ENCODE peak calls at places on chromosomes 1 and 21, in ten cellular contexts. One of them, this sample, is unnamed.

GRCh38 chr1:13749543-13750307 is 49.7 kb downstream of the PRDM2 start:
- DNase-seq in fibroblast of the aortic adventitia: peak
- DNase-seq in adrenal gland: peak
- DNase-seq in dorsolateral prefrontal cortex: no peak
- DNase-seq in Panc1: no peak
- DNase-seq in WERI-Rb-1: no peak
- DNase-seq in tibial nerve: peak
- DNase-seq in CD8-positive, alpha-beta T cell: peak
- DNase-seq in thoracic aorta: peak
- DNase-seq in transverse colon: peak
- DNase-seq in this sample: peak

GRCh38 chr1:1759456-1760344 is 18.6 kb downstream of the NADK start:
- DNase-seq in tibial nerve: no peak
- DNase-seq in fibroblast of the aortic adventitia: no peak
- DNase-seq in transverse colon: peak
- DNase-seq in WERI-Rb-1: no peak
- DNase-seq in dorsolateral prefrontal cortex: no peak
- DNase-seq in CD8-positive, alpha-beta T cell: no peak
- DNase-seq in adrenal gland: peak
- DNase-seq in Panc1: no peak
- DNase-seq in thoracic aorta: no peak
- DNase-seq in this sample: no peak

GRCh38 chr1:236734141-236734765 is 48.0 kb downstream of the ACTN2 start:
- DNase-seq in CD8-positive, alpha-beta T cell: no peak
- DNase-seq in transverse colon: no peak
- DNase-seq in WERI-Rb-1: no peak
- DNase-seq in tibial nerve: no peak
- DNase-seq in dorsolateral prefrontal cortex: no peak
- DNase-seq in thoracic aorta: no peak
- DNase-seq in Panc1: no peak
- DNase-seq in fibroblast of the aortic adventitia: no peak
- DNase-seq in adrenal gland: no peak
- DNase-seq in this sample: peak

GRCh38 chr21:41868062-41868710 is 11.0 kb downstream of the PRDM15 start:
- DNase-seq in transverse colon: peak
- DNase-seq in adrenal gland: no peak
- DNase-seq in thoracic aorta: no peak
- DNase-seq in CD8-positive, alpha-beta T cell: no peak
- DNase-seq in dorsolateral prefrontal cortex: no peak
- DNase-seq in fibroblast of the aortic adventitia: no peak
- DNase-seq in Panc1: no peak
- DNase-seq in tibial nerve: no peak
- DNase-seq in WERI-Rb-1: no peak
- DNase-seq in this sample: no peak

GRCh38 chr21:29347274-29347681 is 48.6 kb downstream of the BACH1 start:
- DNase-seq in tibial nerve: peak
- DNase-seq in transverse colon: peak
- DNase-seq in Panc1: no peak
- DNase-seq in dorsolateral prefrontal cortex: no peak
- DNase-seq in fibroblast of the aortic adventitia: no peak
- DNase-seq in thoracic aorta: no peak
- DNase-seq in WERI-Rb-1: peak
- DNase-seq in CD8-positive, alpha-beta T cell: no peak
- DNase-seq in adrenal gland: no peak
- DNase-seq in this sample: no peak

GRCh38 chr21:31282095-31282709 is 61.9 kb downstream of the TIAM1 start:
- DNase-seq in thoracic aorta: no peak
- DNase-seq in CD8-positive, alpha-beta T cell: no peak
- DNase-seq in fibroblast of the aortic adventitia: peak
- DNase-seq in dorsolateral prefrontal cortex: no peak
- DNase-seq in WERI-Rb-1: no peak
- DNase-seq in Panc1: peak
- DNase-seq in adrenal gland: peak
- DNase-seq in transverse colon: peak
- DNase-seq in tibial nerve: peak
- DNase-seq in this sample: peak

GRCh38 chr21:15495965-15496364 is 233.8 kb upstream of the USP25 start:
- DNase-seq in Panc1: no peak
- DNase-seq in fibroblast of the aortic adventitia: peak
- DNase-seq in thoracic aorta: no peak
- DNase-seq in WERI-Rb-1: no peak
- DNase-seq in CD8-positive, alpha-beta T cell: no peak
- DNase-seq in transverse colon: no peak
- DNase-seq in tibial nerve: no peak
- DNase-seq in dorsolateral prefrontal cortex: no peak
- DNase-seq in adrenal gland: no peak
- DNase-seq in this sample: peak

GRCh38 chr1:45926302-45926701 is 122.9 kb downstream of the MAST2 start:
- DNase-seq in dorsolateral prefrontal cortex: no peak
- DNase-seq in tibial nerve: no peak
- DNase-seq in adrenal gland: no peak
- DNase-seq in WERI-Rb-1: peak
- DNase-seq in thoracic aorta: no peak
- DNase-seq in transverse colon: no peak
- DNase-seq in fibroblast of the aortic adventitia: no peak
- DNase-seq in Panc1: no peak
- DNase-seq in CD8-positive, alpha-beta T cell: no peak
- DNase-seq in this sample: no peak

GRCh38 chr1:117009132-117009531 is 7.6 kb downstream of the CD101 start:
- DNase-seq in thoracic aorta: no peak
- DNase-seq in WERI-Rb-1: no peak
- DNase-seq in transverse colon: no peak
- DNase-seq in dorsolateral prefrontal cortex: no peak
- DNase-seq in Panc1: no peak
- DNase-seq in CD8-positive, alpha-beta T cell: peak
- DNase-seq in fibroblast of the aortic adventitia: peak
- DNase-seq in tibial nerve: no peak
- DNase-seq in adrenal gland: no peak
- DNase-seq in this sample: peak

GRCh38 chr1:168135982-168136708 is 585 bp downstream of the GPR161 start:
- DNase-seq in fibroblast of the aortic adventitia: peak
- DNase-seq in CD8-positive, alpha-beta T cell: peak
- DNase-seq in Panc1: no peak
- DNase-seq in dorsolateral prefrontal cortex: no peak
- DNase-seq in tibial nerve: no peak
- DNase-seq in thoracic aorta: no peak
- DNase-seq in WERI-Rb-1: peak
- DNase-seq in adrenal gland: peak
- DNase-seq in transverse colon: peak
- DNase-seq in this sample: peak

GRCh38 chr1:19765623-19766022 is 34.1 kb downstream of the TMCO4 start:
- DNase-seq in transverse colon: no peak
- DNase-seq in fibroblast of the aortic adventitia: peak
- DNase-seq in dorsolateral prefrontal cortex: no peak
- DNase-seq in Panc1: no peak
- DNase-seq in WERI-Rb-1: no peak
- DNase-seq in adrenal gland: no peak
- DNase-seq in CD8-positive, alpha-beta T cell: no peak
- DNase-seq in thoracic aorta: no peak
- DNase-seq in tibial nerve: no peak
- DNase-seq in this sample: peak

GRCh38 chr1:15358565-15359133 is 51.0 kb upstream of the EFHD2 start:
- DNase-seq in dorsolateral prefrontal cortex: no peak
- DNase-seq in thoracic aorta: no peak
- DNase-seq in Panc1: no peak
- DNase-seq in transverse colon: peak
- DNase-seq in tibial nerve: no peak
- DNase-seq in WERI-Rb-1: no peak
- DNase-seq in adrenal gland: no peak
- DNase-seq in CD8-positive, alpha-beta T cell: no peak
- DNase-seq in fibroblast of the aortic adventitia: no peak
- DNase-seq in this sample: no peak

GRCh38 chr1:207806531-207807394 is 54.9 kb downstream of the CD46 start:
- DNase-seq in tibial nerve: no peak
- DNase-seq in transverse colon: no peak
- DNase-seq in fibroblast of the aortic adventitia: no peak
- DNase-seq in thoracic aorta: no peak
- DNase-seq in CD8-positive, alpha-beta T cell: no peak
- DNase-seq in dorsolateral prefrontal cortex: no peak
- DNase-seq in adrenal gland: no peak
- DNase-seq in Panc1: no peak
- DNase-seq in WERI-Rb-1: peak
- DNase-seq in this sample: no peak

GRCh38 chr21:28580585-28580984 is 412.1 kb downstream of the LTN1 start:
- DNase-seq in adrenal gland: no peak
- DNase-seq in transverse colon: no peak
- DNase-seq in WERI-Rb-1: no peak
- DNase-seq in dorsolateral prefrontal cortex: no peak
- DNase-seq in fibroblast of the aortic adventitia: no peak
- DNase-seq in CD8-positive, alpha-beta T cell: no peak
- DNase-seq in tibial nerve: no peak
- DNase-seq in thoracic aorta: no peak
- DNase-seq in Panc1: no peak
- DNase-seq in this sample: no peak

GRCh38 chr1:167808104-167808503 is 86.3 kb downstream of the MPZL1 start:
- DNase-seq in tibial nerve: no peak
- DNase-seq in dorsolateral prefrontal cortex: no peak
- DNase-seq in fibroblast of the aortic adventitia: peak
- DNase-seq in CD8-positive, alpha-beta T cell: no peak
- DNase-seq in WERI-Rb-1: no peak
- DNase-seq in thoracic aorta: no peak
- DNase-seq in adrenal gland: no peak
- DNase-seq in transverse colon: no peak
- DNase-seq in Panc1: no peak
- DNase-seq in this sample: no peak

GRCh38 chr1:103307751-103308150 is 199.4 kb upstream of the COL11A1 start:
- DNase-seq in transverse colon: no peak
- DNase-seq in thoracic aorta: no peak
- DNase-seq in Panc1: no peak
- DNase-seq in dorsolateral prefrontal cortex: no peak
- DNase-seq in tibial nerve: no peak
- DNase-seq in CD8-positive, alpha-beta T cell: no peak
- DNase-seq in adrenal gland: no peak
- DNase-seq in WERI-Rb-1: no peak
- DNase-seq in fibroblast of the aortic adventitia: no peak
- DNase-seq in this sample: no peak

GRCh38 chr1:165635329-165635728 is 4.3 kb downstream of the MGST3 start:
- DNase-seq in transverse colon: no peak
- DNase-seq in fibroblast of the aortic adventitia: no peak
- DNase-seq in CD8-positive, alpha-beta T cell: no peak
- DNase-seq in dorsolateral prefrontal cortex: no peak
- DNase-seq in Panc1: no peak
- DNase-seq in adrenal gland: no peak
- DNase-seq in tibial nerve: no peak
- DNase-seq in WERI-Rb-1: no peak
- DNase-seq in thoracic aorta: no peak
- DNase-seq in this sample: peak

DNA sequence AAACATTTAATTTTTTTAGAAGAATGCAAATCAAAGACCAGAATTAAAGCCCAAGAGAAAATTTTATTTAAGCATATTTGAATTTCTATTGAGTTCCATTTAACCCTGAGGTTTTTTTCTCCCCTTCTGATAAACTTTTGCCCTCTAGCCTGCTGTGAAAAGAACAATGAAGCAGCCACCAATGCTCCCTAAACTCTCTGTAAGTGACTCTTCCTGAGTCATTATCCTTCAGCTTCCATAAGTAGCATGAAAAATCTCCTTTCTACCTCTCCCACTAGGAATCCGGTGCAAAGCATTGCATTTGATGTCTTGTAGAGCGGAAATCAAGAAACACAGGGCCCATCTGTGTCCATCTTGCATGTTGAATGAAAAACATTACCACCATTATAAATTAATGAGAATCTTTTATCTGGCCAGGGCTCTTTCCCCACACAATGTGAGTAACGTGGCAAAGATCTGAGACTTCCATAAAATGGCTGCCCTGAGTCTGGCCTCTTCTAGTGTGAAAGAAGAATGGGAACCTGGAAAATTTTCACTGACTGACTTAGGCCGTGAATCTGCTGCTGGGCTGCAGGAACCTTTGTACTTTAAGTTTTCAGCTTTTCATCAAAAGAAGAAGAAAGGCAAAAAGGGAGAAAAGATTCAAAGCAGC is 324.4 kb downstream of the ADGRL2 start:
- DNase-seq in dorsolateral prefrontal cortex: no peak
- DNase-seq in tibial nerve: no peak
- DNase-seq in WERI-Rb-1: no peak
- DNase-seq in thoracic aorta: no peak
- DNase-seq in fibroblast of the aortic adventitia: no peak
- DNase-seq in CD8-positive, alpha-beta T cell: no peak
- DNase-seq in transverse colon: no peak
- DNase-seq in Panc1: no peak
- DNase-seq in adrenal gland: no peak
- DNase-seq in this sample: no peak
- TF ChIP-seq CTCF in dorsolateral prefrontal cortex: no peak
- TF ChIP-seq CTCF in tibial nerve: no peak
- TF ChIP-seq CTCF in WERI-Rb-1: no peak
- TF ChIP-seq CTCF in thoracic aorta: no peak
- TF ChIP-seq CTCF in fibroblast of the aortic adventitia: no peak
- TF ChIP-seq CTCF in CD8-positive, alpha-beta T cell: no peak
- TF ChIP-seq CTCF in transverse colon: no peak
- TF ChIP-seq CTCF in Panc1: no peak
- TF ChIP-seq CTCF in adrenal gland: no peak
- TF ChIP-seq CTCF in this sample: no peak

GRCh38 chr21:45957551-45957950 is 24.0 kb upstream of the COL6A1 start:
- DNase-seq in CD8-positive, alpha-beta T cell: no peak
- DNase-seq in adrenal gland: no peak
- DNase-seq in Panc1: no peak
- DNase-seq in tibial nerve: no peak
- DNase-seq in thoracic aorta: no peak
- DNase-seq in transverse colon: no peak
- DNase-seq in fibroblast of the aortic adventitia: no peak
- DNase-seq in WERI-Rb-1: no peak
- DNase-seq in dorsolateral prefrontal cortex: no peak
- DNase-seq in this sample: no peak
- H3K4me3 ChIP-seq in CD8-positive, alpha-beta T cell: no peak
- H3K4me3 ChIP-seq in adrenal gland: no peak
- H3K4me3 ChIP-seq in Panc1: no peak
- H3K4me3 ChIP-seq in tibial nerve: no peak
- H3K4me3 ChIP-seq in thoracic aorta: peak
- H3K4me3 ChIP-seq in transverse colon: no peak
- H3K4me3 ChIP-seq in fibroblast of the aortic adventitia: no peak
- H3K4me3 ChIP-seq in WERI-Rb-1: no peak
- H3K4me3 ChIP-seq in dorsolateral prefrontal cortex: no peak
- H3K4me3 ChIP-seq in this sample: no peak

GRCh38 chr21:25350056-25350455 is 257.2 kb downstream of the MRPL39 start:
- DNase-seq in WERI-Rb-1: peak
- DNase-seq in dorsolateral prefrontal cortex: no peak
- DNase-seq in Panc1: no peak
- DNase-seq in tibial nerve: no peak
- DNase-seq in fibroblast of the aortic adventitia: peak
- DNase-seq in CD8-positive, alpha-beta T cell: no peak
- DNase-seq in adrenal gland: peak
- DNase-seq in transverse colon: no peak
- DNase-seq in thoracic aorta: no peak
- DNase-seq in this sample: peak
- TF ChIP-seq CTCF in WERI-Rb-1: peak
- TF ChIP-seq CTCF in dorsolateral prefrontal cortex: no peak
- TF ChIP-seq CTCF in Panc1: peak
- TF ChIP-seq CTCF in tibial nerve: no peak
- TF ChIP-seq CTCF in fibroblast of the aortic adventitia: peak
- TF ChIP-seq CTCF in CD8-positive, alpha-beta T cell: no peak
- TF ChIP-seq CTCF in adrenal gland: peak
- TF ChIP-seq CTCF in transverse colon: no peak
- TF ChIP-seq CTCF in thoracic aorta: no peak
- TF ChIP-seq CTCF in this sample: peak

GRCh38 chr1:55604749-55605148 is 389.6 kb upstream of the USP24 start:
- DNase-seq in fibroblast of the aortic adventitia: peak
- DNase-seq in dorsolateral prefrontal cortex: no peak
- DNase-seq in tibial nerve: peak
- DNase-seq in transverse colon: no peak
- DNase-seq in CD8-positive, alpha-beta T cell: no peak
- DNase-seq in thoracic aorta: no peak
- DNase-seq in WERI-Rb-1: no peak
- DNase-seq in adrenal gland: no peak
- DNase-seq in Panc1: no peak
- DNase-seq in this sample: peak
- H3K4me3 ChIP-seq in fibroblast of the aortic adventitia: no peak
- H3K4me3 ChIP-seq in dorsolateral prefrontal cortex: no peak
- H3K4me3 ChIP-seq in tibial nerve: no peak
- H3K4me3 ChIP-seq in transverse colon: no peak
- H3K4me3 ChIP-seq in CD8-positive, alpha-beta T cell: no peak
- H3K4me3 ChIP-seq in thoracic aorta: no peak
- H3K4me3 ChIP-seq in WERI-Rb-1: no peak
- H3K4me3 ChIP-seq in adrenal gland: no peak
- H3K4me3 ChIP-seq in Panc1: no peak
- H3K4me3 ChIP-seq in this sample: no peak

This sample was measured in cardiac fibroblast.